ENCODE peak calls at places on chromosomes 7 and 10, in four cellular contexts. One of them, this sample, is unnamed.
A peak's percentile ranks its signal among the peaks of the same experiment; 100 is the strongest.

GRCh38 chr7:157432541-157432956 is 95.7 kb downstream of the DNAJB6 start:
- DNase-seq in K562: peak; percentile 77
- DNase-seq in HepG2: no peak
- DNase-seq in H1: peak; percentile 62
- DNase-seq in this sample: no peak

GRCh38 chr10:17782921-17783665 is 26.1 kb upstream of the MRC1 start:
- DNase-seq in K562: no peak
- DNase-seq in H1: no peak
- DNase-seq in HepG2: no peak
- DNase-seq in this sample: peak; percentile 94

GRCh38 chr10:5601826-5602225 is 64.6 kb downstream of the ASB13 start:
- DNase-seq in K562: no peak
- DNase-seq in H1: no peak
- DNase-seq in HepG2: no peak
- DNase-seq in this sample: no peak

GRCh38 chr10:110141185-110141584 is 66.2 kb upstream of the MXI1 start:
- DNase-seq in K562: no peak
- DNase-seq in H1: no peak
- DNase-seq in HepG2: no peak
- DNase-seq in this sample: peak; percentile 62

GRCh38 chr10:130146042-130146441 is 9.9 kb downstream of the GLRX3 start:
- DNase-seq in K562: no peak
- DNase-seq in HepG2: no peak
- DNase-seq in H1: no peak
- DNase-seq in this sample: no peak

GRCh38 chr7:105580022-105580740 is 1.1 kb downstream of the EFCAB10 start:
- DNase-seq in K562: no peak
- DNase-seq in HepG2: no peak
- DNase-seq in H1: no peak
- DNase-seq in this sample: peak; percentile 17

GRCh38 chr7:30164567-30164966 is 29.8 kb downstream of the MTURN start:
- DNase-seq in K562: peak; percentile 53
- DNase-seq in H1: no peak
- DNase-seq in HepG2: peak; percentile 60
- DNase-seq in this sample: peak; percentile 74

GRCh38 chr7:28988818-28989595 is 30.9 kb upstream of the TRIL start:
- DNase-seq in HepG2: no peak
- DNase-seq in K562: no peak
- DNase-seq in H1: no peak
- DNase-seq in this sample: no peak

GRCh38 chr10:43201545-43202131 is 63.4 kb downstream of the CSGALNACT2 start:
- DNase-seq in K562: peak; percentile 2
- DNase-seq in HepG2: no peak
- DNase-seq in H1: no peak
- DNase-seq in this sample: no peak

GRCh38 chr7:50766808-50767207 is 15.9 kb downstream of the GRB10 start:
- DNase-seq in H1: no peak
- DNase-seq in K562: no peak
- DNase-seq in HepG2: no peak
- DNase-seq in this sample: no peak

GRCh38 chr7:92682767-92683539 is 92.8 kb upstream of the FAM133B start:
- DNase-seq in H1: no peak
- DNase-seq in K562: no peak
- DNase-seq in HepG2: peak; percentile 90
- DNase-seq in this sample: peak; percentile 69

GRCh38 chr10:110076559-110077318 is 69.0 kb downstream of the ADD3 start:
- DNase-seq in H1: no peak
- DNase-seq in HepG2: peak; percentile 93
- DNase-seq in K562: peak; percentile 43
- DNase-seq in this sample: peak; percentile 91

GRCh38 chr7:157013101-157013500 is 2.6 kb upstream of the MNX1 start:
- DNase-seq in H1: no peak
- DNase-seq in HepG2: no peak
- DNase-seq in K562: peak; percentile 27
- DNase-seq in this sample: no peak

GRCh38 chr7:82678716-82679115 is 235.1 kb upstream of the CACNA2D1 start:
- DNase-seq in HepG2: no peak
- DNase-seq in K562: no peak
- DNase-seq in H1: no peak
- DNase-seq in this sample: no peak

GRCh38 chr10:89478085-89478738 is 57.2 kb downstream of the SLC16A12 start:
- DNase-seq in HepG2: no peak
- DNase-seq in K562: no peak
- DNase-seq in H1: no peak
- DNase-seq in this sample: no peak

GRCh38 chr10:11177926-11178453 is 160.3 kb downstream of the CELF2 start:
- DNase-seq in K562: peak; percentile 25
- DNase-seq in HepG2: no peak
- DNase-seq in H1: no peak
- DNase-seq in this sample: no peak

GRCh38 chr10:130341325-130341724 is 205.1 kb downstream of the GLRX3 start:
- DNase-seq in H1: peak; percentile 9
- DNase-seq in K562: peak; percentile 32
- DNase-seq in HepG2: no peak
- DNase-seq in this sample: no peak

GRCh38 chr10:128657508-128657907 is 531.3 kb upstream of the MKI67 start:
- DNase-seq in K562: no peak
- DNase-seq in HepG2: no peak
- DNase-seq in H1: no peak
- DNase-seq in this sample: no peak

GRCh38 chr10:97134983-97135382 is 50.8 kb downstream of the SLIT1 start:
- DNase-seq in HepG2: no peak
- DNase-seq in H1: no peak
- DNase-seq in K562: no peak
- DNase-seq in this sample: no peak

GRCh38 chr10:62380002-62380401 is 5.8 kb downstream of the ZNF365 start:
- DNase-seq in K562: no peak
- DNase-seq in HepG2: peak; percentile 10
- DNase-seq in H1: no peak
- DNase-seq in this sample: no peak

GRCh38 chr7:55409474-55410225 is 44.5 kb downstream of the LANCL2 start:
- DNase-seq in H1: no peak
- DNase-seq in HepG2: no peak
- DNase-seq in K562: peak; percentile 69
- DNase-seq in this sample: no peak

GRCh38 chr10:127117125-127117524 is 79.3 kb downstream of the INSYN2A start:
- DNase-seq in HepG2: peak; percentile 12
- DNase-seq in K562: peak; percentile 7
- DNase-seq in H1: peak; percentile 13
- DNase-seq in this sample: peak; percentile 60

GRCh38 chr7:40221836-40222235 is 87.0 kb downstream of the SUGCT start:
- DNase-seq in H1: no peak
- DNase-seq in K562: no peak
- DNase-seq in HepG2: no peak
- DNase-seq in this sample: no peak

GRCh38 chr10:547591-548081 is 141.8 kb downstream of the DIP2C start:
- DNase-seq in HepG2: no peak
- DNase-seq in K562: no peak
- DNase-seq in H1: no peak
- DNase-seq in this sample: no peak

DNA sequence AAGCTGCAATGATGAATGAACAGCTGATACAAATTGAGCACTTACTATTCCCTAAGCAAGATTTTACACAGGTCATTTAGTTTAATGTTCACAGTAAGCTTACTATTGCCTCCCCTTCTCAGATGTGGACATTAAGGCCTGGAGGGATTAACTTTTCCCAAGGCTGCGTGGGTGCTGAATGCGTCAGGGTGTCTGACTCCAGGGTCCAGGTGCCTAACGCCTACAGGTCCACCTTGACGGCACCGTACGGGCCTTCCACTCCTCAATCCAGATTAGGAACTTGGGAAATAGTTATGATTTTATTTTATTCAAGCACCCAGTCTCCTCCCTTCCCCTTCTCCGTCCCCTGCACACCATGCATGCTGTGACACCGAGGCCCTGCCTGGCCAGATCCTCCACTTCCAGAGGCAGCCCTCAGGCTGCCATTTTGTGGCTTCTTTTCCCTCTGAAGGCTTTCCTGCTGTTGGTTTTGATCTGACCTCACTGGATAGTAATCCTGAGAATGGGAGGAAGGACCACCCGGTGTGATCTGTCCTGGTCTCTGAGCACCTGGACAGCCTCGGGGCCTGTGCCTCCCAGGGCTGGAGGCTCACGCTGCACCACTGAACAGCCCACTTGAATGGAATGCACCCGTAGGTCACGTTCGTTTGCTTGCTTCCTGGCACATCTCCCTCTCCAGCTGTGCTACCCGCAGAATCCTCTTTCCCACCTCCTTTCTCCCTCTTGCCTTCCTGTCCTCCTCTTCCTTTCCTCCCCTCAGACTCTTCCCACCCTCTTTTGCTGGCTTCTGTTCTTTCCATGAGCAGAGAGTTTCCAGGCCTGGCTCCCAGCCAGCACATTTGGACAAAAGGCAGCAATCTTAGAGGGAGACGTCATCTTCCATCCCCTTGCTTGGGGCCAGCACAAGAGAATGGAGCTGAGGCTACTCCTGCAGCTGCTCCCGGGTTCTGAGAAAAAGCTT is 14.4 kb downstream of the DENND2A start:
- DNase-seq in H1: peak; percentile 85
- DNase-seq in HepG2: no peak
- DNase-seq in K562: no peak
- DNase-seq in this sample: peak; percentile 60
- TF ChIP-seq JUN in H1: peak; percentile 80
- TF ChIP-seq JUN in HepG2: no peak
- TF ChIP-seq JUN in K562: no peak
- TF ChIP-seq JUN in this sample: no peak

GRCh38 chr7:140885735-140886334 is 38.9 kb downstream of the BRAF start:
- DNase-seq in HepG2: no peak
- DNase-seq in K562: no peak
- DNase-seq in H1: no peak
- DNase-seq in this sample: no peak
- H3K27ac ChIP-seq in HepG2: no peak overlapping the region
- H3K27ac ChIP-seq in K562: no peak overlapping the region
- H3K27ac ChIP-seq in H1: no peak overlapping the region
- H3K27ac ChIP-seq in this sample: no peak overlapping the region

GRCh38 chr10:7626283-7626682 is 40.5 kb downstream of the ITIH5 start:
- DNase-seq in K562: no peak
- DNase-seq in H1: no peak
- DNase-seq in HepG2: no peak
- DNase-seq in this sample: no peak

GRCh38 chr10:7625009-7625408 is 41.8 kb downstream of the ITIH5 start:
- DNase-seq in H1: no peak
- DNase-seq in HepG2: no peak
- DNase-seq in K562: no peak
- DNase-seq in this sample: no peak

GRCh38 chr10:7622969-7623368 is 43.8 kb downstream of the ITIH5 start:
- DNase-seq in HepG2: no peak
- DNase-seq in K562: peak; percentile 10
- DNase-seq in H1: peak; percentile 59
- DNase-seq in this sample: no peak

GRCh38 chr10:7625836-7626235 is 40.9 kb downstream of the ITIH5 start:
- DNase-seq in HepG2: no peak
- DNase-seq in H1: no peak
- DNase-seq in K562: no peak
- DNase-seq in this sample: no peak
- TF ChIP-seq POLR2AphosphoS5 in HepG2: no peak
- TF ChIP-seq POLR2AphosphoS5 in H1: no peak
- TF ChIP-seq POLR2AphosphoS5 in K562: no peak
- TF ChIP-seq POLR2AphosphoS5 in this sample: no peak

DNA sequence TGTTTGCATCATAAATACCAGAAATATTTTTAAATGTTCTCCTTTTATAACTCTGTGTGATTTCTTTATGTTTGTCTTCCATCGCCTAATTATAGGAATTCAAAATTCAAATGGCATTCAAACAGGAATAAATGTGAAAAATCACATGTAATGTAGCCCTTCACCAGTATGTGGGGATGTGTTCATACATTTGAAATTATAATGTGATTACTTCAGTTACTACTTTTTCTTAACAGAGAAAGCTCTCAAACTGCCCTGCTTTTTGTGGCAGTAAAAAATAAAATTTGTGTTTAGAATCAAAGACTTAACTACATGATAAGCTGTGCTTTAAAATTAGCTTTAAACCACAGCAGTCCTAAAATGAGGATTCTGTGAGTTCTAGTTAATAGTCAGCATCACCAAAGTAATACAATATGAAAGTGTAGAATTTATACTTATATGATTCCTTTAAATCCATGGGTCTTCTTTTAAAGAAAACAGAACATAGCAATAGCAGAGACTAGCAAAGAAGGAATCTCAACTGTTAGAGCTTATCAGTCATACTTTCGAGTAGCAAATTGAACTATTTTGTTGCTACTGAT is 7.8 kb upstream of the HERC4 start:
- DNase-seq in K562: no peak
- DNase-seq in HepG2: no peak
- DNase-seq in H1: no peak
- DNase-seq in this sample: peak; percentile 52
- TF ChIP-seq JUN in K562: no peak
- TF ChIP-seq JUN in HepG2: no peak
- TF ChIP-seq JUN in H1: no peak
- TF ChIP-seq JUN in this sample: no peak

DNA sequence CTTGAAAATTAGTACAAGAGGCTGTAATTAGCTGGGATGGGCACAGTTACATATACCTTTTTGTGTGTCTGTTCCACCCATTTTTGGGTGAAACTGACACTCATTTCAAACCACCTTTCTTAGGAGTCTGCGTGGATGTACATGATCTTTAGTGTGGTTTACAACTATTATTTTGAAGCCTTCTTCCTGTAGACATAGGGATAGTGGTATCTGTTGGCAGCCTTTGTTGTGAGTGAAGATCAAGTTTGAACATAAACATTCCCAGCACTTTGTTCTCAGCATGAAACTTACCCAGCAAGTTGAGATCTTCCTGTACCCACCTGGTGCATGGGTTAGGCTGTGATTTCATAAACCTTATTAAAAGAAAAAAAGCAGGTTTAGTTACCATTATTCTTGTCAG is 2.0 kb downstream of the BAG3 start:
- DNase-seq in K562: no peak
- DNase-seq in HepG2: no peak
- DNase-seq in H1: no peak
- DNase-seq in this sample: peak; percentile 49
- H3K27ac ChIP-seq in K562: no peak overlapping the region
- H3K27ac ChIP-seq in HepG2: peak overlapping the region; percentile 81
- H3K27ac ChIP-seq in H1: no peak overlapping the region
- H3K27ac ChIP-seq in this sample: peak overlapping the region; percentile 43

GRCh38 chr10:76149182-76149581 is 717.8 kb downstream of the LRMDA start:
- DNase-seq in K562: no peak
- DNase-seq in H1: no peak
- DNase-seq in HepG2: no peak
- DNase-seq in this sample: no peak

GRCh38 chr10:76150139-76150885 is 718.9 kb downstream of the LRMDA start:
- DNase-seq in H1: no peak
- DNase-seq in K562: no peak
- DNase-seq in HepG2: peak; percentile 96
- DNase-seq in this sample: no peak

GRCh38 chr10:76150886-76151288 is 719.5 kb downstream of the LRMDA start:
- DNase-seq in K562: no peak
- DNase-seq in H1: no peak
- DNase-seq in HepG2: peak; percentile 65
- DNase-seq in this sample: no peak

GRCh38 chr10:76152186-76152585 is 720.8 kb downstream of the LRMDA start:
- DNase-seq in K562: no peak
- DNase-seq in H1: no peak
- DNase-seq in HepG2: no peak
- DNase-seq in this sample: no peak

GRCh38 chr10:76149602-76150138 is 718.2 kb downstream of the LRMDA start:
- DNase-seq in K562: no peak
- DNase-seq in H1: no peak
- DNase-seq in HepG2: no peak
- DNase-seq in this sample: no peak
- TF ChIP-seq POLR2AphosphoS5 in K562: no peak
- TF ChIP-seq POLR2AphosphoS5 in H1: no peak
- TF ChIP-seq POLR2AphosphoS5 in HepG2: no peak
- TF ChIP-seq POLR2AphosphoS5 in this sample: no peak